ENCODE peak calls at places on chromosomes 6 and 20, in five cellular contexts. U, Q, O, N and X are unnamed samples.

GRCh38 chr6:112934433-112935327 is 587.5 kb downstream of the RFPL4B start:
- DNase-seq in N (no peak), O (no peak), U (no peak), Q (no peak), X (no peak)

GRCh38 chr6:16832027-16832688 is 70.9 kb upstream of the ATXN1 start:
- DNase-seq in N (no peak), Q (no peak), O (no peak), U (no peak), X (peak; percentile 33)

GRCh38 chr6:40195751-40196518 is 261.7 kb upstream of the MOCS1 start:
- DNase-seq in O (no peak), Q (no peak), N (no peak), U (no peak), X (no peak)

GRCh38 chr6:54892831-54893230 is 46.3 kb downstream of the FAM83B start:
- DNase-seq in Q (no peak), U (no peak), O (peak; percentile 45), N (no peak), X (no peak)

GRCh38 chr20:49865559-49865958 is 49.8 kb downstream of the SPATA2 start:
- DNase-seq in Q (no peak), U (no peak), O (no peak), N (no peak), X (no peak)

GRCh38 chr20:22789661-22790060 is 205.3 kb upstream of the FOXA2 start:
- DNase-seq in O (no peak), Q (no peak), U (no peak), N (no peak), X (no peak)

GRCh38 chr20:33084722-33085121 is 5.3 kb downstream of the BPIFB4 start:
- DNase-seq in Q (no peak), O (no peak), N (no peak), U (no peak), X (no peak)

GRCh38 chr6:107636486-107636885 is 146.6 kb downstream of the SOBP start:
- DNase-seq in N (no peak), Q (peak; percentile 47), O (no peak), U (no peak), X (no peak)

GRCh38 chr6:65182681-65183080 is 524.3 kb downstream of the EYS start:
- DNase-seq in O (no peak), U (no peak), Q (no peak), N (no peak), X (no peak)

GRCh38 chr6:26157150-26157837 is 70.1 kb downstream of the HFE start:
- DNase-seq in N (no peak), O (no peak), U (no peak), Q (peak; percentile 50), X (peak; percentile 50)

GRCh38 chr6:70246118-70246517 is 56.8 kb downstream of the COL9A1 start:
- DNase-seq in N (no peak), O (no peak), Q (no peak), U (no peak), X (no peak)

GRCh38 chr6:19805146-19805515 is 32.0 kb upstream of the ID4 start:
- DNase-seq in U (no peak), O (peak; percentile 6), Q (no peak), N (peak; percentile 27), X (no peak)

GRCh38 chr6:49909508-49910047 is 43.2 kb upstream of the CRISP1 start:
- DNase-seq in Q (no peak), O (no peak), U (no peak), N (no peak), X (no peak)

GRCh38 chr20:58100731-58101356 is 127.6 kb downstream of the ANKRD60 start:
- DNase-seq in Q (no peak), U (no peak), O (no peak), N (no peak), X (no peak)

GRCh38 chr6:113647158-113647889 is 209.8 kb upstream of the MARCKS start:
- DNase-seq in U (no peak), Q (no peak), N (no peak), O (no peak), X (no peak)

GRCh38 chr6:126180585-126180984 is 159.3 kb upstream of the CENPW start:
- DNase-seq in U (peak; percentile 25), O (peak; percentile 89), N (peak; percentile 52), Q (no peak), X (no peak)

GRCh38 chr20:49515588-49515987 is 33.1 kb upstream of the KCNB1 start:
- DNase-seq in N (no peak), O (no peak), U (no peak), Q (no peak), X (no peak)

GRCh38 chr20:38875170-38875993 is 50.8 kb upstream of the FAM83D start:
- DNase-seq in Q (peak; percentile 27), O (no peak), N (no peak), U (peak; percentile 97), X (peak; percentile 74)

GRCh38 chr6:44917430-44917829 is 410.7 kb upstream of the RUNX2 start:
- DNase-seq in U (no peak), Q (no peak), N (no peak), O (no peak), X (no peak)

GRCh38 chr20:11755071-11755881 is 162.4 kb upstream of the BTBD3 start:
- DNase-seq in O (no peak), U (no peak), Q (no peak), N (no peak), X (no peak)

GRCh38 chr6:133756046-133756445 is 132.9 kb upstream of the TCF21 start:
- DNase-seq in O (no peak), N (no peak), Q (no peak), U (no peak), X (no peak)
- H3K27me3 ChIP-seq in O (no peaks in the 10 kb centered on the region), N (no peaks in the 10 kb centered on the region), Q (peaks cover 2% of the 10 kb centered on the region), U (no peaks in the 10 kb centered on the region), X (peaks cover 3% of the 10 kb centered on the region)

GRCh38 chr6:89368107-89368506 is 15.6 kb upstream of the UBE2J1 start:
- DNase-seq in U (no peak), Q (peak; percentile 69), N (peak; percentile 20), O (no peak), X (peak; percentile 70)
- TF ChIP-seq MAX in U (no peak), Q (no peak), N (no peak), O (no peak), X (no peak)

DNA sequence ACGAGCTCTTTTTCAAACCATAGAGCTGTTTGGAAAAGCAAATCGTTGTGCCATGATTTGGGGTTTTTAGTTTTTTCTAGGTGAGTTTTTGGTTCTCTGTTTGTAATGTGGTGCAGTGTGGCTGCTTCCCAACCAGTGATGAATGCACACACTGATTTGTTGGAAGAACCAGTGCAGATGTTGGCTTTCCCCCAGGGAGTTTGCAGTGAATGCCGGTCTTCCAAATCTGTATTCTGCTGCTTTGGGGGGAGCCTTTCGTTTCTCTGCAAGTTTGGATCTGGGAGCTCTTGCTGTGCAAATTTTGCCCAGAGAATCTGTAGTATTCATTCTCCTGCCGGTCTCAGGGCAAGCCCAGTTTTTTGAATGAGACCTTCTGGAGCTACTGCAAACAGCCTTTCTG is 14.5 kb downstream of the HECA start:
- DNase-seq in U (no peak), N (no peak), O (no peak), Q (no peak), X (no peak)
- TF ChIP-seq ZBTB33 in U (no peak), N (no peak), O (no peak), Q (no peak), X (no peak)

GRCh38 chr20:59520814-59521213 is 83.5 kb upstream of the PHACTR3 start:
- DNase-seq in Q (no peak), U (no peak), O (no peak), N (no peak), X (no peak)

GRCh38 chr20:59526242-59527225 is 77.8 kb upstream of the PHACTR3 start:
- DNase-seq in N (peak; percentile 33), U (no peak), O (no peak), Q (no peak), X (peak; percentile 71)

GRCh38 chr20:59525500-59526241 is 78.7 kb upstream of the PHACTR3 start:
- DNase-seq in Q (peak; percentile 62), O (peak; percentile 29), N (peak; percentile 59), U (no peak), X (peak; percentile 83)
- H3K27me3 ChIP-seq in Q (no peaks in the 10 kb centered on the region), O (peaks cover 39% of the 10 kb centered on the region), N (no peaks in the 10 kb centered on the region), U (no peaks in the 10 kb centered on the region), X (no peaks in the 10 kb centered on the region)

GRCh38 chr6:12113190-12113578 is 101.1 kb downstream of the HIVEP1 start:
- DNase-seq in Q (no peak), N (no peak), U (no peak), O (no peak), X (no peak)
- TF ChIP-seq MAX in Q (no peak), N (no peak), U (no peak), O (no peak), X (no peak)